ENCODE peak calls at places on chromosome 22, in ten cellular contexts. One of them, this sample, is unnamed.

GRCh38 chr22:28198692-28199091 is 279.6 kb upstream of the PITPNB start:
- DNase-seq in B cell: no peak
- DNase-seq in lung: no peak
- DNase-seq in adrenal gland: no peak
- DNase-seq in body of pancreas: no peak
- DNase-seq in prostate gland: no peak
- DNase-seq in AG10803: no peak
- DNase-seq in BJ: no peak
- DNase-seq in cardiac muscle cell: no peak
- DNase-seq in thoracic aorta: no peak
- DNase-seq in this sample: no peak

GRCh38 chr22:19577422-19577966 is 53.3 kb upstream of the CLDN5 start:
- DNase-seq in B cell: no peak
- DNase-seq in lung: no peak
- DNase-seq in adrenal gland: no peak
- DNase-seq in body of pancreas: no peak
- DNase-seq in prostate gland: no peak
- DNase-seq in AG10803: no peak
- DNase-seq in BJ: no peak
- DNase-seq in cardiac muscle cell: no peak
- DNase-seq in thoracic aorta: no peak
- DNase-seq in this sample: no peak

GRCh38 chr22:41539146-41540005 is 4.9 kb downstream of the POLR3H start:
- DNase-seq in B cell: no peak
- DNase-seq in lung: no peak
- DNase-seq in adrenal gland: no peak
- DNase-seq in body of pancreas: no peak
- DNase-seq in prostate gland: no peak
- DNase-seq in AG10803: peak
- DNase-seq in BJ: no peak
- DNase-seq in cardiac muscle cell: no peak
- DNase-seq in thoracic aorta: no peak
- DNase-seq in this sample: no peak

GRCh38 chr22:46061431-46062231 is 84.7 kb upstream of the WNT7B start:
- DNase-seq in B cell: no peak
- DNase-seq in lung: no peak
- DNase-seq in adrenal gland: peak
- DNase-seq in body of pancreas: peak
- DNase-seq in prostate gland: no peak
- DNase-seq in AG10803: no peak
- DNase-seq in BJ: no peak
- DNase-seq in cardiac muscle cell: no peak
- DNase-seq in thoracic aorta: no peak
- DNase-seq in this sample: no peak

GRCh38 chr22:43330178-43331063 is 12.8 kb downstream of the SCUBE1 start:
- DNase-seq in B cell: no peak
- DNase-seq in lung: no peak
- DNase-seq in adrenal gland: no peak
- DNase-seq in body of pancreas: no peak
- DNase-seq in prostate gland: no peak
- DNase-seq in AG10803: no peak
- DNase-seq in BJ: no peak
- DNase-seq in cardiac muscle cell: no peak
- DNase-seq in thoracic aorta: no peak
- DNase-seq in this sample: no peak

GRCh38 chr22:24601217-24602104 is 1.5 kb upstream of the GGT1 start:
- DNase-seq in B cell: no peak
- DNase-seq in lung: peak
- DNase-seq in adrenal gland: peak
- DNase-seq in body of pancreas: peak
- DNase-seq in prostate gland: no peak
- DNase-seq in AG10803: no peak
- DNase-seq in BJ: no peak
- DNase-seq in cardiac muscle cell: no peak
- DNase-seq in thoracic aorta: no peak
- DNase-seq in this sample: peak

GRCh38 chr22:39917091-39917703 is 16.3 kb downstream of the GRAP2 start:
- DNase-seq in B cell: no peak
- DNase-seq in lung: no peak
- DNase-seq in adrenal gland: no peak
- DNase-seq in body of pancreas: no peak
- DNase-seq in prostate gland: no peak
- DNase-seq in AG10803: no peak
- DNase-seq in BJ: no peak
- DNase-seq in cardiac muscle cell: no peak
- DNase-seq in thoracic aorta: no peak
- DNase-seq in this sample: no peak

GRCh38 chr22:24474221-24474620 is 20.9 kb upstream of the UPB1 start:
- DNase-seq in B cell: no peak
- DNase-seq in lung: no peak
- DNase-seq in adrenal gland: no peak
- DNase-seq in body of pancreas: no peak
- DNase-seq in prostate gland: no peak
- DNase-seq in AG10803: peak
- DNase-seq in BJ: peak
- DNase-seq in cardiac muscle cell: peak
- DNase-seq in thoracic aorta: no peak
- DNase-seq in this sample: no peak

GRCh38 chr22:28112548-28113043 is 193.5 kb upstream of the PITPNB start:
- DNase-seq in B cell: no peak
- DNase-seq in lung: peak
- DNase-seq in adrenal gland: peak
- DNase-seq in body of pancreas: peak
- DNase-seq in prostate gland: no peak
- DNase-seq in AG10803: peak
- DNase-seq in BJ: no peak
- DNase-seq in cardiac muscle cell: peak
- DNase-seq in thoracic aorta: peak
- DNase-seq in this sample: no peak

GRCh38 chr22:27495325-27495724 is 306.2 kb downstream of the MN1 start:
- DNase-seq in B cell: no peak
- DNase-seq in lung: no peak
- DNase-seq in adrenal gland: no peak
- DNase-seq in body of pancreas: no peak
- DNase-seq in prostate gland: no peak
- DNase-seq in AG10803: no peak
- DNase-seq in BJ: no peak
- DNase-seq in cardiac muscle cell: no peak
- DNase-seq in thoracic aorta: no peak
- DNase-seq in this sample: no peak

GRCh38 chr22:42357221-42357620 is 75.0 kb downstream of the NFAM1 start:
- DNase-seq in B cell: no peak
- DNase-seq in lung: no peak
- DNase-seq in adrenal gland: no peak
- DNase-seq in body of pancreas: peak
- DNase-seq in prostate gland: no peak
- DNase-seq in AG10803: no peak
- DNase-seq in BJ: no peak
- DNase-seq in cardiac muscle cell: no peak
- DNase-seq in thoracic aorta: no peak
- DNase-seq in this sample: no peak

GRCh38 chr22:28816994-28817530 is 16.7 kb upstream of the XBP1 start:
- DNase-seq in B cell: no peak
- DNase-seq in lung: no peak
- DNase-seq in adrenal gland: no peak
- DNase-seq in body of pancreas: no peak
- DNase-seq in prostate gland: no peak
- DNase-seq in AG10803: no peak
- DNase-seq in BJ: no peak
- DNase-seq in cardiac muscle cell: no peak
- DNase-seq in thoracic aorta: no peak
- DNase-seq in this sample: no peak

GRCh38 chr22:49301398-49302149 is 526.1 kb downstream of the BRD1 start:
- DNase-seq in B cell: no peak
- DNase-seq in lung: no peak
- DNase-seq in adrenal gland: peak
- DNase-seq in body of pancreas: no peak
- DNase-seq in prostate gland: no peak
- DNase-seq in AG10803: no peak
- DNase-seq in BJ: no peak
- DNase-seq in cardiac muscle cell: no peak
- DNase-seq in thoracic aorta: no peak
- DNase-seq in this sample: no peak

GRCh38 chr22:25736378-25737011 is 5.5 kb upstream of the MYO18B start:
- DNase-seq in B cell: no peak
- DNase-seq in lung: no peak
- DNase-seq in adrenal gland: no peak
- DNase-seq in body of pancreas: no peak
- DNase-seq in prostate gland: no peak
- DNase-seq in AG10803: no peak
- DNase-seq in BJ: no peak
- DNase-seq in cardiac muscle cell: no peak
- DNase-seq in thoracic aorta: no peak
- DNase-seq in this sample: no peak

GRCh38 chr22:28604961-28605360 is 74.7 kb downstream of the TTC28 start:
- DNase-seq in B cell: no peak
- DNase-seq in lung: no peak
- DNase-seq in adrenal gland: no peak
- DNase-seq in body of pancreas: no peak
- DNase-seq in prostate gland: no peak
- DNase-seq in AG10803: peak
- DNase-seq in BJ: no peak
- DNase-seq in cardiac muscle cell: no peak
- DNase-seq in thoracic aorta: no peak
- DNase-seq in this sample: no peak

GRCh38 chr22:43308451-43309235 is 34.5 kb downstream of the SCUBE1 start:
- DNase-seq in B cell: no peak
- DNase-seq in lung: no peak
- DNase-seq in adrenal gland: no peak
- DNase-seq in body of pancreas: no peak
- DNase-seq in prostate gland: no peak
- DNase-seq in AG10803: no peak
- DNase-seq in BJ: no peak
- DNase-seq in cardiac muscle cell: no peak
- DNase-seq in thoracic aorta: no peak
- DNase-seq in this sample: peak

GRCh38 chr22:20729194-20729593 is 44.7 kb upstream of the SERPIND1 start:
- DNase-seq in B cell: no peak
- DNase-seq in lung: no peak
- DNase-seq in adrenal gland: no peak
- DNase-seq in body of pancreas: no peak
- DNase-seq in prostate gland: no peak
- DNase-seq in AG10803: no peak
- DNase-seq in BJ: no peak
- DNase-seq in cardiac muscle cell: no peak
- DNase-seq in thoracic aorta: no peak
- DNase-seq in this sample: no peak

GRCh38 chr22:50469377-50470305 is 5.2 kb downstream of the SBF1 start:
- DNase-seq in B cell: peak
- DNase-seq in lung: peak
- DNase-seq in adrenal gland: peak
- DNase-seq in body of pancreas: peak
- DNase-seq in prostate gland: peak
- DNase-seq in AG10803: peak
- DNase-seq in BJ: no peak
- DNase-seq in cardiac muscle cell: peak
- DNase-seq in thoracic aorta: no peak
- DNase-seq in this sample: peak
- TF ChIP-seq CTCF in B cell: peak
- TF ChIP-seq CTCF in lung: no peak
- TF ChIP-seq CTCF in adrenal gland: no peak
- TF ChIP-seq CTCF in body of pancreas: no peak
- TF ChIP-seq CTCF in prostate gland: no peak
- TF ChIP-seq CTCF in AG10803: no peak
- TF ChIP-seq CTCF in BJ: no peak
- TF ChIP-seq CTCF in cardiac muscle cell: no peak
- TF ChIP-seq CTCF in thoracic aorta: no peak
- TF ChIP-seq CTCF in this sample: no peak

DNA sequence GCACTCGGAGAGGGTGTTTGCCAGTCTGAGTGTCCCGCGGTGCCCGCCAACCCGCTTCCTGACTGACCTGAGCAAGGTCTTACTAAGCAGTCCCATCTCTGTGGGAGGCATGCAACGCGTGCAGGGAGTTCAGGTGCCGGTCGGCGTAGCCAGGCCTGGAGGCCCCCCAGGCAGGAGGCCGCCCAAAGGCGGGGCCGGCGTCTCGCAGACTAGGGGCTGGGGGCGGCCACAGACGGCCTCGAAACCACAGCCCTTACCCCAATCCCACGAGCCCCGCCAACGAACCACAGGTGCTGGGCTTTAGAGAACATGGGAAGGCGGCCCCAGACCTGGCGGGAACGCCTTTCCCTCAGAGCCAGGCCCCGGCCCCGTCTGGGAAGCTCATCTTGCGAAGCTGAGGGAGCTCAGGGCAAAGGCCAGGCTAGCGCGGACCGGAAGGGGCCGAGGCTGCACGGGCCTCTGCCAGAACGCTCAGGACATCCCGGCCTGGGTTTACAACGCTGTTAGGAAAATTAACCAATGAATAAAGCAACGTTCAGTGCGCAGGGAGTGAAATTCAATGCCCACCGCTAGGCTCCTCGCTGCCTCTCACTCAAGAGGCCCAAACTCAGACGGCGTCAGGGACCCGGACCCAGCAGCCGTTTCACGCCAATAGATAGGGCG is 2.1 kb upstream of the MTFP1 start:
- DNase-seq in B cell: no peak
- DNase-seq in lung: peak
- DNase-seq in adrenal gland: no peak
- DNase-seq in body of pancreas: no peak
- DNase-seq in prostate gland: peak
- DNase-seq in AG10803: no peak
- DNase-seq in BJ: no peak
- DNase-seq in cardiac muscle cell: no peak
- DNase-seq in thoracic aorta: no peak
- DNase-seq in this sample: peak
- TF ChIP-seq CTCF in B cell: no peak
- TF ChIP-seq CTCF in lung: no peak
- TF ChIP-seq CTCF in adrenal gland: peak
- TF ChIP-seq CTCF in body of pancreas: peak
- TF ChIP-seq CTCF in prostate gland: peak
- TF ChIP-seq CTCF in AG10803: no peak
- TF ChIP-seq CTCF in BJ: no peak
- TF ChIP-seq CTCF in cardiac muscle cell: peak
- TF ChIP-seq CTCF in thoracic aorta: peak
- TF ChIP-seq CTCF in this sample: no peak

GRCh38 chr22:22945195-22945594 is 57.6 kb downstream of the IGLL5 start:
- DNase-seq in B cell: no peak
- DNase-seq in lung: no peak
- DNase-seq in adrenal gland: peak
- DNase-seq in body of pancreas: no peak
- DNase-seq in prostate gland: no peak
- DNase-seq in AG10803: no peak
- DNase-seq in BJ: no peak
- DNase-seq in cardiac muscle cell: no peak
- DNase-seq in thoracic aorta: no peak
- DNase-seq in this sample: no peak
- TF ChIP-seq CTCF in B cell: no peak
- TF ChIP-seq CTCF in lung: no peak
- TF ChIP-seq CTCF in adrenal gland: no peak
- TF ChIP-seq CTCF in body of pancreas: no peak
- TF ChIP-seq CTCF in prostate gland: no peak
- TF ChIP-seq CTCF in AG10803: no peak
- TF ChIP-seq CTCF in BJ: no peak
- TF ChIP-seq CTCF in cardiac muscle cell: no peak
- TF ChIP-seq CTCF in thoracic aorta: no peak
- TF ChIP-seq CTCF in this sample: no peak

DNA sequence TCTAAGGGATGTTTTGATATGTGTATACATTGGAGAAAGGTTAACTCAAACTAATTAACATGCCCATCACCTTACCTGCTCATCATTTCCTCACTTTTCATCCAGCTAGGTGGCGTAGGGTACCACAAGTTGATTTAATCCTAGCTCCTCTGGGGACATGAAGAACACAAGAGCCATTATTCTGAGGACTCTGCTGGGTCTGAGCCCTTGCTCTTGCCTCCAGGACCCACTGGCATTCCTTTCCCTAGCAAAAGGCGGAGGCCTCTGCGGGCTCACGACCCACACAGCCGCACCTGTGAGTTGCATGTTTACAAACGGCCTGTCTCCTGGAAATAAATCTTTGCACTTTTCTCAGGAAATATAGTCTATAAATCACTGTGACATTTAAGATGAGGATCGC is 871.9 kb downstream of the TBC1D22A start:
- DNase-seq in B cell: no peak
- DNase-seq in lung: no peak
- DNase-seq in adrenal gland: no peak
- DNase-seq in body of pancreas: no peak
- DNase-seq in prostate gland: no peak
- DNase-seq in AG10803: no peak
- DNase-seq in BJ: no peak
- DNase-seq in cardiac muscle cell: no peak
- DNase-seq in thoracic aorta: no peak
- DNase-seq in this sample: no peak
- TF ChIP-seq CTCF in B cell: no peak
- TF ChIP-seq CTCF in lung: no peak
- TF ChIP-seq CTCF in adrenal gland: no peak
- TF ChIP-seq CTCF in body of pancreas: no peak
- TF ChIP-seq CTCF in prostate gland: no peak
- TF ChIP-seq CTCF in AG10803: no peak
- TF ChIP-seq CTCF in BJ: no peak
- TF ChIP-seq CTCF in cardiac muscle cell: no peak
- TF ChIP-seq CTCF in thoracic aorta: no peak
- TF ChIP-seq CTCF in this sample: no peak